ENCODE peak calls at places on chromosomes 7 and 10, in five cellular contexts. One of them, this sample, is unnamed.

GRCh38 chr10:79246606-79247275 is 100.5 kb upstream of the PPIF start:
- DNase-seq in choroid plexus epithelial cell: peak
- DNase-seq in GM23338: no peak
- DNase-seq in pancreas: peak
- DNase-seq in body of pancreas: peak
- DNase-seq in this sample: no peak

GRCh38 chr7:80870806-80871205 is 48.0 kb downstream of the SEMA3C start:
- DNase-seq in choroid plexus epithelial cell: no peak
- DNase-seq in GM23338: no peak
- DNase-seq in pancreas: no peak
- DNase-seq in body of pancreas: no peak
- DNase-seq in this sample: no peak

GRCh38 chr10:8224591-8224990 is 170.1 kb downstream of the GATA3 start:
- DNase-seq in choroid plexus epithelial cell: no peak
- DNase-seq in GM23338: no peak
- DNase-seq in pancreas: no peak
- DNase-seq in body of pancreas: no peak
- DNase-seq in this sample: no peak

GRCh38 chr10:108358912-108359311 is 1194.4 kb upstream of the SORCS1 start:
- DNase-seq in choroid plexus epithelial cell: peak
- DNase-seq in GM23338: no peak
- DNase-seq in pancreas: no peak
- DNase-seq in body of pancreas: no peak
- DNase-seq in this sample: peak

GRCh38 chr7:154902600-154903082 is 100.3 kb downstream of the PAXIP1 start:
- DNase-seq in choroid plexus epithelial cell: no peak
- DNase-seq in GM23338: no peak
- DNase-seq in pancreas: no peak
- DNase-seq in body of pancreas: no peak
- DNase-seq in this sample: no peak

GRCh38 chr10:111360260-111360925 is 283.6 kb downstream of the ADRA2A start:
- DNase-seq in choroid plexus epithelial cell: peak
- DNase-seq in GM23338: peak
- DNase-seq in pancreas: peak
- DNase-seq in body of pancreas: peak
- DNase-seq in this sample: no peak

GRCh38 chr7:82578430-82578829 is 134.9 kb upstream of the CACNA2D1 start:
- DNase-seq in choroid plexus epithelial cell: peak
- DNase-seq in GM23338: no peak
- DNase-seq in pancreas: no peak
- DNase-seq in body of pancreas: no peak
- DNase-seq in this sample: peak

GRCh38 chr10:121165276-121165675 is 314.1 kb downstream of the WDR11 start:
- DNase-seq in choroid plexus epithelial cell: no peak
- DNase-seq in GM23338: no peak
- DNase-seq in pancreas: no peak
- DNase-seq in body of pancreas: no peak
- DNase-seq in this sample: peak

GRCh38 chr10:988667-989545 is 672 bp downstream of the GTPBP4 start:
- DNase-seq in choroid plexus epithelial cell: peak
- DNase-seq in GM23338: no peak
- DNase-seq in pancreas: no peak
- DNase-seq in body of pancreas: no peak
- DNase-seq in this sample: no peak

GRCh38 chr10:103545366-103545765 is 51.9 kb downstream of the NEURL1 start:
- DNase-seq in choroid plexus epithelial cell: no peak
- DNase-seq in GM23338: no peak
- DNase-seq in pancreas: no peak
- DNase-seq in body of pancreas: peak
- DNase-seq in this sample: no peak

GRCh38 chr10:33066558-33067236 is 108.7 kb upstream of the ITGB1 start:
- DNase-seq in choroid plexus epithelial cell: peak
- DNase-seq in GM23338: peak
- DNase-seq in pancreas: no peak
- DNase-seq in body of pancreas: peak
- DNase-seq in this sample: peak

GRCh38 chr7:155702616-155703015 is 58.2 kb downstream of the RBM33 start:
- DNase-seq in choroid plexus epithelial cell: peak
- DNase-seq in GM23338: no peak
- DNase-seq in pancreas: no peak
- DNase-seq in body of pancreas: no peak
- DNase-seq in this sample: peak

GRCh38 chr10:119149723-119150122 is 15.8 kb downstream of the SFXN4 start:
- DNase-seq in choroid plexus epithelial cell: no peak
- DNase-seq in GM23338: peak
- DNase-seq in pancreas: no peak
- DNase-seq in body of pancreas: no peak
- DNase-seq in this sample: no peak

GRCh38 chr7:10579561-10579960 is 394.1 kb upstream of the PHF14 start:
- DNase-seq in choroid plexus epithelial cell: no peak
- DNase-seq in GM23338: no peak
- DNase-seq in pancreas: no peak
- DNase-seq in body of pancreas: no peak
- DNase-seq in this sample: no peak

GRCh38 chr7:28575241-28575643 is 162.9 kb downstream of the CREB5 start:
- DNase-seq in choroid plexus epithelial cell: peak
- DNase-seq in GM23338: no peak
- DNase-seq in pancreas: no peak
- DNase-seq in body of pancreas: no peak
- DNase-seq in this sample: peak

DNA sequence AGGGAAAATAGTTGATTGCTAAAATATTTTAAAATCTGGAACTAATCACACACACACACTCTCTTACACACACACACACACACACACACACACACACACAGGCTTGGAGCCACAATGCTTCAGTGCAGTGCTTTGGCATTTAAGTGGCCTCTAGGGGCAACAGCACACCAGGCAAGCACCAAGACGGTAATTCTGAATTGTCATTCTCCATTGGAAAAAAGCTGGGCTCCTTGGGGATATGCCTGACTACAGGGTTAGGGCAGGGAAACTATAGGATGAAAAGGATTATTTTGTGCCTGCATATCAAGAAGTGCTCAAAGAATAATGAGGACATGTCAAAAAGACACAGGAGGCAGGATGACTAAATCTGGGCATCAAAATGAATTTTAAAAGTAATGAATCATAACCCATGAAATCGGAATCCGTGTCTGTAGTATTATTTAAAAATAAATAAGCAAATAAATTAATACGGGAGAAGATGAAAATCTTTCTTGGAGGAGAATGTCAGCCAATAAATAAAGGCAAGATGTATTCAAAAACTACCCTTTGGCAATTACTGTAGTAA is 30.4 kb upstream of the DDC start:
- DNase-seq in choroid plexus epithelial cell: peak
- DNase-seq in GM23338: peak
- DNase-seq in pancreas: no peak
- DNase-seq in body of pancreas: peak
- DNase-seq in this sample: peak
- TF ChIP-seq CTCF in choroid plexus epithelial cell: peak
- TF ChIP-seq CTCF in GM23338: peak
- TF ChIP-seq CTCF in pancreas: no peak
- TF ChIP-seq CTCF in body of pancreas: peak
- TF ChIP-seq CTCF in this sample: peak

DNA sequence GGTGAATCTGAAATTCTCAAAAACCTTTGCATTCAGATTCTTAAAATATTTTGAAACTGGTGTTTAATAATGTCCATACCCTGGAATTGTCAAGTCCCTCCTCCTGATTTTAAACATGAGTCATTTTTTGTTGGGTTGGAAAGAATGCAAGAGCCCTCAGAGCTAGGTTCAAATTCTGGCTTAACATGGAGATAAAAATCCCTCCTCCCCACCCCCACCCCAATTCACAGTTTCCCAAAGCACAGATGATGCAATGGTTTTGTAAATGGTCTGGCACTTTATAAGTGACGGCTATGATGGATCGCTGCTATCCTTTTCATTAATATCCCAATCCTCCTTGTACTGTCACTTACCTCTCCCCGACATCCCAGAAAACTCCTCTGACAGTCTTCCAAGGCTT is 332.8 kb downstream of the PLXNA4 start:
- DNase-seq in choroid plexus epithelial cell: no peak
- DNase-seq in GM23338: no peak
- DNase-seq in pancreas: no peak
- DNase-seq in body of pancreas: no peak
- DNase-seq in this sample: no peak
- TF ChIP-seq CTCF in choroid plexus epithelial cell: no peak
- TF ChIP-seq CTCF in GM23338: no peak
- TF ChIP-seq CTCF in pancreas: no peak
- TF ChIP-seq CTCF in body of pancreas: no peak
- TF ChIP-seq CTCF in this sample: no peak

DNA sequence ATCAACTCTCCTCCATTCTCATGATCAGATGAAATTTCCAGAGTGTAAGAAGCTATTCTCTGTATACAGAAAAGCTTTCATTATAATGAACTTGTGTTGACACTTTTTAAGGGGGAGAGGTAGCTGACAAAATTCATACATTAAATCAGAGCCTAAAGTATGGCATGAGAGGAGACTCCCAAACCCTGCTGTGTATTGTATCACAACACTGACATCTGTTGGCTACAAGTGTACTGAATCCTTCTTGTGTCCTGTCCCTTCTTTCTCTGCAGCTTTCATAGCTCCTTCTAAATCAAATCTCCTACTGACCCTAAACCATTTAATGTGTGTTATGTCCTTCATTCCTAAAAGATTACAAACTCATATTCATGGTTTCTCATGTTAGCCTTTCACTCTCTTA is 70.9 kb downstream of the GCC1 start:
- DNase-seq in choroid plexus epithelial cell: peak
- DNase-seq in GM23338: peak
- DNase-seq in pancreas: no peak
- DNase-seq in body of pancreas: peak
- DNase-seq in this sample: peak
- TF ChIP-seq CTCF in choroid plexus epithelial cell: peak
- TF ChIP-seq CTCF in GM23338: peak
- TF ChIP-seq CTCF in pancreas: peak
- TF ChIP-seq CTCF in body of pancreas: peak
- TF ChIP-seq CTCF in this sample: peak

GRCh38 chr7:130488376-130489139 is 3.3 kb upstream of the MEST start:
- DNase-seq in choroid plexus epithelial cell: no peak
- DNase-seq in GM23338: no peak
- DNase-seq in pancreas: no peak
- DNase-seq in body of pancreas: no peak
- DNase-seq in this sample: no peak

GRCh38 chr7:130489140-130489967 is 2.5 kb upstream of the MEST start:
- DNase-seq in choroid plexus epithelial cell: peak
- DNase-seq in GM23338: no peak
- DNase-seq in pancreas: no peak
- DNase-seq in body of pancreas: no peak
- DNase-seq in this sample: peak

GRCh38 chr7:130486963-130487324 is 4.9 kb upstream of the MEST start:
- DNase-seq in choroid plexus epithelial cell: no peak
- DNase-seq in GM23338: no peak
- DNase-seq in pancreas: no peak
- DNase-seq in body of pancreas: no peak
- DNase-seq in this sample: no peak

GRCh38 chr7:130485734-130486113 is 6.2 kb upstream of the MEST start:
- DNase-seq in choroid plexus epithelial cell: no peak
- DNase-seq in GM23338: no peak
- DNase-seq in pancreas: no peak
- DNase-seq in body of pancreas: no peak
- DNase-seq in this sample: no peak

DNA sequence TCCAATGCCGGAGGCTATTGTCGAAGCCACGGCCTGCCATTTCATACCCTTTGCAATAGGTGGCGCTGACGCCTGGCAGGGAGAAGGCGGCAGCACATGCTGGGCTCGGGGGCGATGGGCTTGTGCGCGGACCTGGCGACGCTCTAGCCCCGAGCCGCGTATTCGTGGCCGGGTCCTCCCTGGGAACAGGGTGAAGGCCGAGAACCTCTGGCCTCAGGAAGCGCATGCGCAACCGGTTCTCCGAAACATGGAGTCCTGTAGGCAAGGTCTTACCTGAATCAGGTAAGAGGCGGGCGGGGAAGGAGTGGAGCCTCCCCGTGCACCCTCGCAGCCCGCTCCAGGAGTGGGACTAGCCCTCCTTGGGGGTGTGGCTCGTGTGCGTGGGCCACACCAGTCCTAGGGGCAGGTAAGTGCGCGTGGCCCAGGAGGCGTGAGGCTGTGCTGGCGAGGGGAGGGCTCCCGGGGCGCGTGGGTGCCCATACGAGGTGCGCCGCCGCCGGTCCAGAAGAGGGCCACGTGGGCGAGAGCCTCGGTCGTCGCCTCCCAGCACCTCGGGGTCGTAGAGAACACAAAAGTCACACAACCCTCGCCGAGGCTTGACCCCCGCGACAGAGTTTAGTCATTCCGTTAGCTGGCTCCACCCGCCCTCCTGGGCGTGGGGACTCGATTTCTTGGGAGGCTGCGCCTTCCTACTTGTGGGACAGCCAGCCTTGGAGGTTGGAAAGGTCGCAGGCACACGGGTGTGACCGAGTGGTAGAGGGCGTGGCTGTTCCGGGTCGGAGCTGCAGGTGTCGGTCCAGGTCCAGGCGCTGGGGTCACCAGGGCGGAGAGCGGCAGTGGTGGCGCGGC is 5.5 kb upstream of the MEST start:
- DNase-seq in choroid plexus epithelial cell: peak
- DNase-seq in GM23338: peak
- DNase-seq in pancreas: peak
- DNase-seq in body of pancreas: peak
- DNase-seq in this sample: no peak
- TF ChIP-seq CTCF in choroid plexus epithelial cell: peak
- TF ChIP-seq CTCF in GM23338: peak
- TF ChIP-seq CTCF in pancreas: peak
- TF ChIP-seq CTCF in body of pancreas: peak
- TF ChIP-seq CTCF in this sample: peak

GRCh38 chr10:73414230-73414981 is 548 bp upstream of the ANXA7 start:
- DNase-seq in choroid plexus epithelial cell: peak
- DNase-seq in GM23338: peak
- DNase-seq in pancreas: no peak
- DNase-seq in body of pancreas: no peak
- DNase-seq in this sample: no peak

GRCh38 chr10:73416571-73416970 is 2.7 kb upstream of the ANXA7 start:
- DNase-seq in choroid plexus epithelial cell: no peak
- DNase-seq in GM23338: no peak
- DNase-seq in pancreas: no peak
- DNase-seq in body of pancreas: no peak
- DNase-seq in this sample: no peak

GRCh38 chr10:73413108-73413527 is 740 bp downstream of the ANXA7 start:
- DNase-seq in choroid plexus epithelial cell: no peak
- DNase-seq in GM23338: peak
- DNase-seq in pancreas: peak
- DNase-seq in body of pancreas: peak
- DNase-seq in this sample: peak

GRCh38 chr10:73410897-73411296 is 3.0 kb downstream of the ANXA7 start:
- DNase-seq in choroid plexus epithelial cell: no peak
- DNase-seq in GM23338: no peak
- DNase-seq in pancreas: no peak
- DNase-seq in body of pancreas: no peak
- DNase-seq in this sample: no peak

GRCh38 chr10:73413528-73414229 is at the start of gene ANXA7:
- DNase-seq in choroid plexus epithelial cell: peak
- DNase-seq in GM23338: peak
- DNase-seq in pancreas: peak
- DNase-seq in body of pancreas: peak
- DNase-seq in this sample: peak
- TF ChIP-seq CTCF in choroid plexus epithelial cell: peak
- TF ChIP-seq CTCF in GM23338: peak
- TF ChIP-seq CTCF in pancreas: peak
- TF ChIP-seq CTCF in body of pancreas: peak
- TF ChIP-seq CTCF in this sample: no peak

This sample was measured in brain microvascular endothelial cell.